ENCODE peak calls at places on chromosomes 4 and X, in seven cellular contexts. H is stomach, S is left ventricle myocardium inferior, R is right lobe of liver, B is OCI-LY7, N is heart right ventricle, T is tibial nerve. P is an unnamed sample.
A peak's percentile ranks its signal among the peaks of the same experiment; 100 is the strongest.

GRCh38 chrX:132480581-132481203 is 8.1 kb downstream of the MBNL3 start:
- DNase-seq in R (peak; percentile 29), T (no peak), B (peak; percentile 89), S (no peak), N (peak; percentile 10), H (peak; percentile 49), P (peak; percentile 78)

GRCh38 chr4:72312032-72312650 is 256.9 kb downstream of the ADAMTS3 start:
- DNase-seq in H (peak; percentile 29), R (peak; percentile 59), N (peak; percentile 78), B (no peak), S (peak; percentile 79), T (peak; percentile 72), P (peak; percentile 31)

GRCh38 chrX:46649421-46650260 is 76.1 kb downstream of the CHST7 start:
- DNase-seq in H (peak; percentile 28), R (peak; percentile 34), B (peak; percentile 32), T (no peak), S (peak; percentile 42), N (peak; percentile 65), P (no peak)

GRCh38 chr4:79851625-79852304 is 221.3 kb downstream of the ANTXR2 start:
- DNase-seq in H (no peak), R (no peak), T (no peak), N (no peak), S (no peak), B (no peak), P (no peak)

GRCh38 chr4:161382655-161383054 is 781.1 kb downstream of the FSTL5 start:
- DNase-seq in R (no peak), S (no peak), N (no peak), T (no peak), B (no peak), H (no peak), P (no peak)

GRCh38 chr4:7398104-7398423 is 36.7 kb downstream of the PSAPL1 start:
- DNase-seq in R (no peak), N (peak; percentile 59), H (no peak), S (peak; percentile 69), B (no peak), T (no peak), P (no peak)

GRCh38 chrX:43822015-43822414 is 60.2 kb downstream of the MAOB start:
- DNase-seq in T (no peak), H (no peak), B (no peak), S (no peak), N (no peak), R (no peak), P (no peak)

GRCh38 chr4:55736605-55737183 is 82.9 kb upstream of the EXOC1L start:
- DNase-seq in B (peak; percentile 7), N (no peak), R (no peak), S (no peak), H (no peak), T (no peak), P (no peak)

GRCh38 chr4:145183023-145183422 is 2.6 kb upstream of the OTUD4 start:
- DNase-seq in T (no peak), R (no peak), B (no peak), H (no peak), S (no peak), N (no peak), P (no peak)

GRCh38 chr4:17448689-17449088 is 63.2 kb downstream of the QDPR start:
- DNase-seq in R (no peak), H (no peak), N (no peak), B (no peak), T (no peak), S (no peak), P (no peak)

GRCh38 chr4:42385534-42385933 is 11.8 kb upstream of the SHISA3 start:
- DNase-seq in H (no peak), N (no peak), R (no peak), S (no peak), B (no peak), T (no peak), P (no peak)

GRCh38 chrX:48472851-48473717 is 2.9 kb upstream of the FTSJ1 start:
- DNase-seq in T (no peak), N (no peak), S (no peak), B (no peak), R (no peak), H (no peak), P (no peak)

GRCh38 chr4:156517956-156518355 is 453.6 kb downstream of the PDGFC start:
- DNase-seq in R (no peak), N (no peak), B (no peak), H (no peak), T (no peak), S (no peak), P (no peak)

DNA sequence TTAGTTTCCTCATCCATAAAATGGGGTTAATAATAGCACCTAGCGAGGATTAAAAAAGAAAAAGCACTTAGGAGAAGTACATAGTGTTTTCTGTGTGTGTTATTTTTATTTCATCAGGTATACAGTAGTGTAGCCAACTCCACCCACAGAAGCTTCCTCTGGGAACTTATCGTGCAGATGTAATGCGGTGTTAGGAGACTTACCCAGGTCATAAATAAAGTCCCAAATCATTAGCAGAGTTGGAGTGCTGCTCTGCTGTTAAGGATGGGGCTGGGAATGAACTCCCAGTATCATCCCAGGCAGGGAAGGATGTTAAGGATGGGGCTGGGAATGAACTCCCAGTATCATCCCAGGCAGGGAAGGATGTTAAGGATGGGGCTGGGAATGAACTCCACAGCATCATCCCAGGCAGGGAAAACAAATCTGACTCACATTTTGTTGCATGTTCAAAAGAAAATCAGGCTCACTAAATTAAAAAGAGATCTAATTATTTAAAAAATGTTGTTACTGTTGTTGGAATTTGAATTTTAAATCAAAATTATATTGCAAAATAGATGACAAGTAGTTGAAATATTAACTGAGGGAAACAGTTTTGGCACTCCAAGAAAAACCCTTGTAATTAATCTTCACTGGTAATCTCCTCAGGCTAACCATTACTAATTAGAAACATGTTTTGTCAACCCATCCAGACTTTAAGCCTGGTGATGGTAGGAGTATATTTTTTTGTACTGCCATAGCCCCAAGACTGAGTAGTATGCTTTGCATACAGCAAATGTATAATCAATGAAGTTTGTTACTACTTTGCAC is 10.2 kb upstream of the SFRP2 start:
- DNase-seq in S (no peak), T (no peak), N (no peak), H (no peak), B (no peak), R (no peak), P (no peak)
- H3K4me3 ChIP-seq in S (no peak overlapping the region), T (no peak overlapping the region), N (no peak overlapping the region), H (no peak overlapping the region), B (no peak overlapping the region), R (no peak overlapping the region), P (no peak overlapping the region)

GRCh38 chrX:147736045-147736444 is 175.7 kb upstream of the FMR1 start:
- DNase-seq in B (no peak), S (no peak), N (no peak), R (no peak), T (no peak), H (no peak), P (no peak)
- H3K4me1 ChIP-seq in B (no peaks in the 10 kb centered on the region), S (no peaks in the 10 kb centered on the region), N (no peaks in the 10 kb centered on the region), R (no peaks in the 10 kb centered on the region), T (no peaks in the 10 kb centered on the region), H (no peaks in the 10 kb centered on the region), P (no peaks in the 10 kb centered on the region)

DNA sequence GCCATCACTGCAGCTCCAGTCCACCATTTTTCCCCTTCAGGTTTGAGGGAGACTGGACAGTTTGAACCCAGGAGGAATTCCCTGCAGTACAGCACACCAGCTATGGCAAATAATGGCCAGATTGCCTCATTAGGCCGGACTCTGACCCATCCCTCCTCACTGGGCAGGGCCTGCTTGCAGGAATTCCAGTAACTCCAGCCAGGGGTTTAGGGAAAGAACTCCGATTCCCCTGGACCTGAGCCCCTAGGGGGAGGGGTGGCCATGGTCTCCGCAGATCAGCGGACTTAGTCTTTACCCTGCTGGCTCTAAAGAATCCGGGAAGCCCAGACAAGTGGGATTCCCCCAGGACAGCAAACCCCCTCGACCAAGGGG is 342.8 kb downstream of the DMD start:
- DNase-seq in S (no peak), R (peak; percentile 19), T (no peak), H (no peak), B (no peak), N (no peak), P (no peak)
- TF ChIP-seq CTCF in S (no peak), R (no peak), T (no peak), H (no peak), B (no peak), N (no peak), P (no peak)

DNA sequence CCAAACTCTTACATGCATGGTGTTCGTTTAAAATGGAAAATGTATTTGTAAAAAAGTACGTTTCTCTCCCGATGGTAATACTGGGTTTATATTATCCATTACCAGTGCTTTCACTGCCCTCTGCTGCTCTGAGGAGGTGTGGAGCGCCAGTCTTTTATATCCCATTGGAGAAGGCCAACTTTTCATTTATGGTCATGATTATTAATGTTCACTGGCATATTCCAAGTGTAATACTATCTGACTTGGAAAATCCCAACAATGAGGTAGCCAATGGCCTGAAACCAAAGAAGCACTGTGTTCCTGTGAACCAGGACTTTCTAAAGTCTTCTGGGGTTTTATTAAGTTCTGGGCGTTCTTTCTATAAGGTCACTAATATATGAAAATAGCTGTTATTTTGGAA is 80.7 kb downstream of the SYNPO2 start:
- DNase-seq in R (no peak), H (peak; percentile 36), N (peak; percentile 63), B (peak; percentile 4), T (peak; percentile 80), S (peak; percentile 51), P (no peak)
- H3K4me3 ChIP-seq in R (no peak overlapping the region), H (no peak overlapping the region), N (no peak overlapping the region), B (no peak overlapping the region), T (no peak overlapping the region), S (peak overlapping the region; percentile 32), P (no peak overlapping the region)

GRCh38 chr4:78608684-78609083 is 57.1 kb downstream of the ANXA3 start:
- DNase-seq in S (no peak), N (no peak), T (no peak), H (no peak), R (no peak), B (no peak), P (no peak)

GRCh38 chr4:78612398-78613005 is 60.9 kb downstream of the ANXA3 start:
- DNase-seq in N (peak; percentile 34), S (no peak), B (peak; percentile 82), T (peak; percentile 46), R (no peak), H (no peak), P (peak; percentile 61)

GRCh38 chr4:78609580-78609979 is 58.0 kb downstream of the ANXA3 start:
- DNase-seq in H (no peak), B (no peak), R (no peak), T (no peak), N (no peak), S (no peak), P (no peak)

GRCh38 chr4:78611215-78611558 is 59.6 kb downstream of the ANXA3 start:
- DNase-seq in R (no peak), N (no peak), H (no peak), B (no peak), S (no peak), T (no peak), P (no peak)

DNA sequence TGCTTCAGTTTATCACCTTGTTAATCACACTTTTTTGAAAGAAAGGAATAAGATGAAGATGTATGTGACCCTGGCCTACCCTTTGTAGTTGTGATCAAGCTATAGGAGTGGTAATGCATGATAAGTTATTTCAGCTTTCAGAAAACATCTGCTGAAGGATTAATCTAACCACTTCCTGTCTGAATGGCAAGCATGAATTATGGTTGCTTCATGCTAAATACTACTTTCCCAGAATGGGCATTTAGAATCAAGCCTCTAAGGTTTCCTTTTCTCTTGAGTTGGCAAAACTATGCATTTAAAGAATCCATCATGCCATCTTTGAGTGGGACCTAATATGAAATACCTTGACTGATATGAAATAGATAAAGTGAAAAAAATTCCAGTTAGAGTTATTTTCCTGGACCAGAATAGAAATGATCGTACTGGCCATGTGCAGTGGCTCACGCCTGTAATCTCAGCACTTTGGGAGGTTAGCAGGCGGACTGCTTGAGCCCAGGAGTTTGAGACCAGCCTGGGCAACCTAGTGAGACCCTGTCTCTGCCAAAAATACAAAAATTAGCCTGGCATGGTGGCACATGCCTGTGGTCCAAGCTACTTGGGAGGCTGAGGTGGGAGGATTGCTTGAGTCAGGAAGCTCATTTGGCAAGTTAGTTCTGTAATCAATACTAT is 59.1 kb downstream of the ANXA3 start:
- DNase-seq in H (no peak), T (no peak), B (peak; percentile 84), R (no peak), S (no peak), N (no peak), P (no peak)
- H3K4me1 ChIP-seq in H (no peaks in the 10 kb centered on the region), T (peaks cover 16% of the 10 kb centered on the region), B (peaks cover 46% of the 10 kb centered on the region), R (no peaks in the 10 kb centered on the region), S (peaks cover 44% of the 10 kb centered on the region), N (peaks cover 9% of the 10 kb centered on the region), P (peaks cover 7% of the 10 kb centered on the region)

P was measured in mucosa of descending colon.